ENCODE peak calls at places on chromosome 17, in five cellular contexts. O, Z, L, U and M are unnamed samples.

GRCh38 chr17:69473801-69474170 is 59.3 kb downstream of the MAP2K6 start:
- DNase-seq in L (no peak), Z (no peak), U (peak; percentile 97), O (no peak), M (no peak)

GRCh38 chr17:68198931-68199836 is 48.7 kb upstream of the AMZ2 start:
- DNase-seq in U (no peak), L (peak; percentile 37), Z (peak; percentile 53), O (no peak), M (no peak)

GRCh38 chr17:47605006-47605405 is 44.7 kb upstream of the KPNB1 start:
- DNase-seq in O (no peak), U (peak; percentile 25), L (no peak), Z (no peak), M (no peak)

GRCh38 chr17:74924250-74924948 is at the start of gene OTOP2:
- DNase-seq in Z (no peak), L (no peak), U (no peak), O (no peak), M (peak; percentile 74)

GRCh38 chr17:36182176-36183000 is 6.0 kb upstream of the TBC1D3B start:
- DNase-seq in U (no peak), Z (no peak), L (no peak), O (no peak), M (no peak)

GRCh38 chr17:64024215-64024654 is 3.8 kb upstream of the ICAM2 start:
- DNase-seq in L (no peak), U (no peak), O (no peak), Z (no peak), M (no peak)

GRCh38 chr17:33183487-33184026 is 109.5 kb downstream of the ASIC2 start:
- DNase-seq in L (no peak), Z (no peak), O (no peak), U (peak; percentile 45), M (no peak)

GRCh38 chr17:39923836-39924690 is 3.3 kb downstream of the ORMDL3 start:
- DNase-seq in Z (no peak), U (peak; percentile 37), L (no peak), O (no peak), M (no peak)

GRCh38 chr17:63974594-63975192 is 2.0 kb upstream of the SCN4A start:
- DNase-seq in L (no peak), Z (no peak), U (peak; percentile 41), O (no peak), M (no peak)

GRCh38 chr17:45433136-45433535 is 466 bp upstream of the ARHGAP27 start:
- DNase-seq in U (no peak), Z (no peak), O (no peak), L (no peak), M (no peak)

GRCh38 chr17:182164-182751 is 808 bp upstream of the DOC2B start:
- DNase-seq in Z (no peak), O (no peak), L (peak; percentile 84), U (no peak), M (no peak)

GRCh38 chr17:2171725-2172446 is 117.0 kb downstream of the HIC1 start:
- DNase-seq in Z (no peak), L (no peak), U (peak; percentile 98), O (no peak), M (peak; percentile 89)

GRCh38 chr17:7544911-7545310 is 3.9 kb upstream of the TNFSF12 start:
- DNase-seq in U (no peak), Z (no peak), O (no peak), L (no peak), M (no peak)

GRCh38 chr17:16925461-16926060 is 46.4 kb downstream of the TNFRSF13B start:
- DNase-seq in U (no peak), O (no peak), Z (no peak), L (no peak), M (peak; percentile 52)

GRCh38 chr17:17982796-17983195 is 10.1 kb downstream of the DRC3 start:
- DNase-seq in L (no peak), U (no peak), Z (no peak), O (no peak), M (no peak)

GRCh38 chr17:29649359-29649758 is 26.6 kb upstream of the CORO6 start:
- DNase-seq in Z (no peak), O (no peak), L (no peak), U (no peak), M (no peak)

GRCh38 chr17:80498242-80498919 is 22.0 kb upstream of the NPTX1 start:
- DNase-seq in L (no peak), Z (no peak), U (peak; percentile 80), O (no peak), M (no peak)

GRCh38 chr17:7989781-7990655 is 12.4 kb upstream of the GUCY2D start:
- DNase-seq in O (peak; percentile 86), L (peak; percentile 78), U (peak; percentile 61), Z (peak; percentile 91), M (peak; percentile 87)

GRCh38 chr17:32161506-32162365 is 19.4 kb downstream of the RHOT1 start:
- DNase-seq in O (no peak), L (no peak), Z (no peak), U (peak; percentile 78), M (no peak)

GRCh38 chr17:58278661-58279015 is 2.1 kb downstream of the MPO start:
- DNase-seq in U (peak; percentile 9), L (no peak), O (no peak), Z (no peak), M (no peak)

GRCh38 chr17:79832211-79833109 is 6.8 kb downstream of the CBX4 start:
- DNase-seq in O (no peak), L (no peak), Z (no peak), U (no peak), M (no peak)

GRCh38 chr17:74202879-74203432 is 522 bp upstream of the RPL38 start:
- DNase-seq in U (no peak), O (no peak), Z (no peak), L (no peak), M (no peak)

GRCh38 chr17:22443061-22443460 is 750.7 kb downstream of the KCNJ18 start:
- DNase-seq in O (no peak), U (no peak), L (no peak), Z (no peak), M (no peak)